ENCODE peak calls at places on chromosomes 3 and 15, in five cellular contexts. I is heart left ventricle, U is psoas muscle, G is uterus, A is body of pancreas. Q is an unnamed sample.

GRCh38 chr15:45790325-45790943 is 155.6 kb downstream of the SQOR start:
- DNase-seq in I (no peak), U (no peak), G (no peak), A (peak; percentile 23), Q (peak; percentile 15)

GRCh38 chr15:80317389-80318169 is 65.6 kb upstream of the CTXND1 start:
- DNase-seq in I (no peak), U (no peak), G (no peak), A (no peak), Q (peak; percentile 64)

GRCh38 chr3:70620367-70620766 is 307.9 kb upstream of the MDFIC2 start:
- DNase-seq in I (no peak), U (no peak), G (no peak), A (no peak), Q (no peak)

GRCh38 chr3:112888388-112889085 is 41.9 kb upstream of the CD200R1L start:
- DNase-seq in I (no peak), U (no peak), G (no peak), A (no peak), Q (no peak)

GRCh38 chr3:62325896-62326295 is 47.5 kb downstream of the FEZF2 start:
- DNase-seq in I (no peak), U (no peak), G (no peak), A (no peak), Q (no peak)

GRCh38 chr3:107238787-107239186 is 138.5 kb upstream of the CCDC54 start:
- DNase-seq in I (no peak), U (no peak), G (no peak), A (no peak), Q (no peak)

GRCh38 chr3:149999421-149999820 is 28.7 kb upstream of the PFN2 start:
- DNase-seq in I (no peak), U (no peak), G (no peak), A (no peak), Q (no peak)

GRCh38 chr15:88040516-88040915 is 216.0 kb downstream of the NTRK3 start:
- DNase-seq in I (no peak), U (no peak), G (no peak), A (no peak), Q (no peak)

GRCh38 chr15:94793641-94794040 is 562.3 kb downstream of the MCTP2 start:
- DNase-seq in I (no peak), U (no peak), G (no peak), A (no peak), Q (no peak)

GRCh38 chr3:52490938-52491526 is 4.1 kb upstream of the STAB1 start:
- DNase-seq in I (peak; percentile 64), U (no peak), G (peak; percentile 44), A (no peak), Q (peak; percentile 82)

GRCh38 chr3:70647823-70648222 is 335.4 kb upstream of the MDFIC2 start:
- DNase-seq in I (no peak), U (no peak), G (no peak), A (no peak), Q (no peak)

GRCh38 chr15:43439268-43439667 is 53.7 kb downstream of the TP53BP1 start:
- DNase-seq in I (no peak), U (no peak), G (no peak), A (no peak), Q (no peak)

GRCh38 chr3:72270072-72270611 is 485.2 kb upstream of the PROK2 start:
- DNase-seq in I (peak; percentile 86), U (peak; percentile 91), G (peak; percentile 95), A (peak; percentile 89), Q (peak; percentile 93)

GRCh38 chr3:32391643-32392529 is at the start of gene CMTM7:
- DNase-seq in I (peak; percentile 73), U (peak; percentile 79), G (peak; percentile 62), A (peak; percentile 80), Q (peak; percentile 89)

GRCh38 chr15:66523926-66524325 is 18.8 kb downstream of the ZWILCH start:
- DNase-seq in I (no peak), U (no peak), G (no peak), A (no peak), Q (no peak)

GRCh38 chr15:63274427-63274826 is 3.0 kb upstream of the APH1B start:
- DNase-seq in I (no peak), U (no peak), G (no peak), A (no peak), Q (no peak)

GRCh38 chr15:25236861-25237155 is 202.0 kb downstream of the UBE3A start:
- DNase-seq in I (no peak), U (peak; percentile 32), G (no peak), A (no peak), Q (peak; percentile 18)
- H3K9me3 ChIP-seq in I (peaks cover 10% of the 10 kb centered on the region), U (no peaks in the 10 kb centered on the region), G (no peaks in the 10 kb centered on the region), A (no peaks in the 10 kb centered on the region), Q (no peaks in the 10 kb centered on the region)

GRCh38 chr3:158451405-158452045 is 119.5 kb upstream of the MLF1 start:
- DNase-seq in I (no peak), U (no peak), G (no peak), A (no peak), Q (no peak)
- H3K9me3 ChIP-seq in I (no peaks in the 10 kb centered on the region), U (no peaks in the 10 kb centered on the region), G (no peaks in the 10 kb centered on the region), A (no peaks in the 10 kb centered on the region), Q (no peaks in the 10 kb centered on the region)

DNA sequence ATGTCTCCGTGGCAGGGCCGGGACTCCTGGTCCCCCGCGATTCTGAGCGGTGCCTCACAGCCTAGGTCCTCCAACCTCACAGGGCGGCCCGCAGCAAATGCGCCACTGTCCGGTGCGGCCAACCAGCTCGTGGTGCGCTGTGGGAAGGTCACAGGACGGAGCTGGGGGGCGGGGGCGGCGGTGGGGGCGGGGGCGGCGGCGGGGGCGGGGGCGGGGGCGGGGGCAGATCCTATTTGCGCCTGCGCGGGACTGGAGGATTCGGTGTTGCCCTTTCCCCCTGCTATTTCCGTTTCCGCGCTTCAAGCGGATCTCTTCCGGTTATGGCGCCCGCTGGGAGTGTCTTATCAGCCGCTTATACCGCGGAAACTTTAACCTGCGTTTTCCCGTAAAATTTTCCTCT is 106.7 kb upstream of the SNRPN start:
- DNase-seq in I (peak; percentile 37), U (peak; percentile 60), G (no peak), A (peak; percentile 33), Q (peak; percentile 37)
- H3K9me3 ChIP-seq in I (peaks cover 9% of the 10 kb centered on the region), U (peaks cover 4% of the 10 kb centered on the region), G (no peaks in the 10 kb centered on the region), A (no peaks in the 10 kb centered on the region), Q (no peaks in the 10 kb centered on the region)

DNA sequence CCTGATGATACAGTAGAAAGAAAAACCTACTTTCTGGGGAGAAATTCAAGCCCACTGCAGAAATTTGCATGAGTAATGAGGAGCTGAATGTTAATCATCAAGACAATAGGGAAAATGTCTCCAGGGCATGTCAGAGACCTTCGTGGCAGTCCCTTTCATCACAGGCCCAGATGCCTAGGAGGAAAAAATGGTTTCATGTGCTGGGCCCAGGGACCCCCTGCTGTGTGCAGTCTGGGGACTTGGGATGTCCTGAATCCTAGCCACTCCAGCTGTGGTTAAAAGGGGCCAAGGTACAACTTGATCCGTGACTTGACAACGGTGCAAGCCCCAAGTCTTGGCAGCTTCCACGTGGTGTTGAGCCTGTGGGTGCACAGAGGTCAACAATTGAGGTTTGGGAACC is 10.3 kb upstream of the EIF5A2 start:
- DNase-seq in I (no peak), U (no peak), G (no peak), A (no peak), Q (no peak)
- H3K9me3 ChIP-seq in I (peaks cover 17% of the 10 kb centered on the region), U (no peaks in the 10 kb centered on the region), G (no peaks in the 10 kb centered on the region), A (no peaks in the 10 kb centered on the region), Q (no peaks in the 10 kb centered on the region)

DNA sequence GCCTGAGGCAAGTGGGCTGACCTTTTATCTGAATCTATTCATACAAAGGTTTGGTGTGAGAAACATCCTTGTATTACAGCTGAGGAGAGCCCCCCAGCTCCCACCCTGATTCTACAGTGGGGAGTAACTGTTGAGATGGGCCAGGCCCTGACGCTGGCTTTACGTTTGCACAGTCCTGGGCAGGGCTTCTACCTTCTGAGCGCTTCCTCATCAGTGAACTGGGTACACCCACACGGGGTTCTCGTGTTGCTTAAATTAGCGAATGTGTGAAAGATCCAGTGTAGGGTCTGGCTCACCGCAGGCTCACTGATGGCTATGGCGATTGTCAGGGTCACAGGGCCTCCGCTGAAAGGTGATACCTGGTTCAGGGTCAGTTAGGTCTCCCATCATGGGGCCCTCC is 7.3 kb upstream of the GHRL start:
- DNase-seq in I (no peak), U (no peak), G (no peak), A (no peak), Q (no peak)
- H3K9me3 ChIP-seq in I (no peaks in the 10 kb centered on the region), U (no peaks in the 10 kb centered on the region), G (no peaks in the 10 kb centered on the region), A (no peaks in the 10 kb centered on the region), Q (no peaks in the 10 kb centered on the region)

GRCh38 chr3:44596631-44597030 is 11.9 kb downstream of the ZNF660 start:
- DNase-seq in I (no peak), U (no peak), G (no peak), A (no peak), Q (no peak)
- H3K9me3 ChIP-seq in I (peaks cover 86% of the 10 kb centered on the region), U (peaks cover 38% of the 10 kb centered on the region), G (no peaks in the 10 kb centered on the region), A (no peaks in the 10 kb centered on the region), Q (peaks cover 3% of the 10 kb centered on the region)

DNA sequence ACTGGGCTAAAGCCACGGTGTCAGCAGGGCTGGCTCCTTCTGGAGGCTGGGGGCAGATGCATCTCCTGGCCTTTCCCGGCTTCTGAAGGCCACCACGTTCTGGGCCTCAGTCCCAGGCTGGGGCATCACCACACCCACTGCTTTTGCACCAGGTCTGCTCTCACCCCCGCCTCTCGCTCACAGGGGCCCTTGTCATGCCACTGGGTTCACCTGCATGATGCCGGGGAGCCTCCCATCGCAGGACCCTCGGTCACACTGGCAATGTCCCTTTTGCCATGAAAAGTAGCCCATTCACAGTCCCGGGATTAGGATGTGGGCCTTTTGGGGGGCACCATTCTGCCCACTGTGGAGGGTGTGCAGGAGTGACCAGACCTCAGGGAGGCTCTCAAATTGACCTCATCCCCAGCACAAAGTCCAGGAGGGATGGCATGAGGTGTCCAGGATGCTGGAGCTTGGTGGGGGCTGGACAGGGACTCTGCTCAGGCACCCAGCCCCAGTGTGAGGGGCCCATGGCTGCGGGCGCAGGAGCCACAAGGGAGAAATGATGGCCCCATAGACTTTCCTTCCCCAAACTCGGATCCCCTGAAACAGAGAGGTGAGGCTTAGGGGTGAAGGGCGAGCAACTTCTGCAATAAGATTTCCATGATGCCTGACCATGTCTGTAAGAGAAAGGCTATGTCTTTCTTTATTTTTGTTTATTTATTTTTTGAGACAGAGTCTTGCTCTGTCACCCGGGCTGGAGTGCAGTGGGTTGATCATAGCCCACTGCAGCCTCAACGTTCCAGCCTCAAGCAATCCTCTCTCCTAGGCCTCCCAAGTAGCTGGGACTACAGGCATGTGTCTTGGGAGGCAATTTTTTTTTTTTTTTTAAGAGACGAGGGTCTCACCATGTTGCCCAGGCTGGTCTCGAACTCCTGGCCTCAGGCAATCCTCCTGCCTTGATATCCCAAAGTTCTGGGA is 189.1 kb downstream of the GOLGA6L6 start:
- DNase-seq in I (peak; percentile 12), U (peak; percentile 58), G (peak; percentile 10), A (peak; percentile 12), Q (peak; percentile 39)
- H3K9me3 ChIP-seq in I (no peaks in the 10 kb centered on the region), U (no peaks in the 10 kb centered on the region), G (no peaks in the 10 kb centered on the region), A (no peaks in the 10 kb centered on the region), Q (no peaks in the 10 kb centered on the region)

DNA sequence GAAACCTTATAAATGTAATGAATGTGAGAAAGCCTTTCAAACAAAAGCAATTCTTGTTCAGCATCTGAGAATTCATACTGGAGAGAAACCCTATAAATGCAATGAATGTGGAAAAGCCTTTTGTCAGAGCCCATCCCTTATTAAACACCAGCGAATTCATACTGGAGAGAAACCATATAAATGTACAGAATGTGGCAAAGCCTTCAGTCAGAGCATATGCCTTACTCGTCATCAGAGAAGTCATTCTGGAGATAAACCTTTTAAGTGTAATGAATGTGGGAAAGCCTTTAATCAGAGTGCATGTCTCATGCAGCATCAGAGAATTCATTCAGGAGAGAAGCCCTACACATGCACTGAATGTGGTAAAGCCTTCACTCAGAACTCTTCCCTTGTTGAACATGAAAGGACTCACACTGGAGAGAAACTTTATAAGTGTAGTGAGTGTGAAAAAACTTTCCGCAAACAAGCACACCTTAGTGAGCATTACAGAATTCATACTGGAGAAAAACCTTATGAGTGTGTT is 5.3 kb downstream of the ZNF501 start:
- DNase-seq in I (no peak), U (no peak), G (no peak), A (no peak), Q (no peak)
- H3K9me3 ChIP-seq in I (peaks cover 99% of the 10 kb centered on the region), U (peaks cover 88% of the 10 kb centered on the region), G (no peaks in the 10 kb centered on the region), A (peaks cover 6% of the 10 kb centered on the region), Q (peaks cover 14% of the 10 kb centered on the region)